ENCODE peak calls at places on chromosomes 12 and 14, in nine cellular contexts. J, R, X, D, U, P, C, O and E are unnamed samples.
A peak's percentile ranks its signal among the peaks of the same experiment; 100 is the strongest.

GRCh38 chr14:88630565-88630964 is 67.7 kb downstream of the ZC3H14 start:
- DNase-seq in J (no peak), R (no peak), X (no peak), D (no peak), U (no peak), P (no peak), C (no peak), O (no peak), E (no peak)

GRCh38 chr14:87013583-87013982 is 979.4 kb downstream of the GALC start:
- DNase-seq in J (no peak), R (no peak), X (no peak), D (no peak), U (no peak), P (no peak), C (no peak), O (no peak), E (no peak)

GRCh38 chr12:46373303-46374182 is 970 bp upstream of the SLC38A2 start:
- DNase-seq in J (peak; percentile 35), R (no peak), X (peak; percentile 88), D (peak; percentile 52), U (peak; percentile 68), P (peak; percentile 29), C (peak; percentile 19), O (peak; percentile 46), E (peak; percentile 32)

GRCh38 chr12:110183386-110183785 is 59.2 kb downstream of the IFT81 start:
- DNase-seq in J (no peak), R (no peak), X (no peak), D (no peak), U (no peak), P (no peak), C (no peak), O (no peak), E (no peak)

GRCh38 chr12:111904438-111904837 is 62.4 kb downstream of the MAPKAPK5 start:
- DNase-seq in J (no peak), R (no peak), X (no peak), D (no peak), U (no peak), P (no peak), C (no peak), O (no peak), E (no peak)

GRCh38 chr14:92512807-92513203 is 776 bp upstream of the RIN3 start:
- DNase-seq in J (no peak), R (no peak), X (no peak), D (no peak), U (no peak), P (no peak), C (no peak), O (no peak), E (no peak)

GRCh38 chr14:37034410-37035285 is 137.8 kb downstream of the SLC25A21 start:
- DNase-seq in J (no peak), R (peak; percentile 46), X (no peak), D (no peak), U (no peak), P (no peak), C (no peak), O (no peak), E (no peak)

GRCh38 chr12:32889073-32889760 is 7.4 kb downstream of the PKP2 start:
- DNase-seq in J (no peak), R (no peak), X (no peak), D (no peak), U (no peak), P (no peak), C (no peak), O (no peak), E (no peak)

GRCh38 chr12:26787125-26787495 is 45.9 kb downstream of the ITPR2 start:
- DNase-seq in J (no peak), R (peak; percentile 52), X (peak; percentile 39), D (no peak), U (no peak), P (no peak), C (no peak), O (no peak), E (no peak)

GRCh38 chr12:94430304-94430703 is 29.4 kb downstream of the CEP83 start:
- DNase-seq in J (no peak), R (no peak), X (no peak), D (no peak), U (no peak), P (no peak), C (no peak), O (no peak), E (no peak)

GRCh38 chr12:3336606-3337311 is 154.2 kb upstream of the PRMT8 start:
- DNase-seq in J (no peak), R (no peak), X (no peak), D (no peak), U (no peak), P (no peak), C (no peak), O (no peak), E (no peak)

GRCh38 chr14:92362781-92363235 is 39.8 kb downstream of the SLC24A4 start:
- DNase-seq in J (no peak), R (peak; percentile 55), X (no peak), D (no peak), U (no peak), P (no peak), C (no peak), O (no peak), E (no peak)

GRCh38 chr14:32224731-32225377 is 21.8 kb upstream of the RNU6-8 start:
- DNase-seq in J (no peak), R (no peak), X (peak; percentile 53), D (peak; percentile 11), U (peak; percentile 54), P (no peak), C (no peak), O (no peak), E (no peak)

GRCh38 chr12:13198921-13199320 is 2.4 kb downstream of the EMP1 start:
- DNase-seq in J (no peak), R (no peak), X (no peak), D (no peak), U (no peak), P (no peak), C (no peak), O (no peak), E (no peak)

GRCh38 chr14:59161571-59162175 is 26.8 kb upstream of the DAAM1 start:
- DNase-seq in J (no peak), R (peak; percentile 26), X (peak; percentile 48), D (peak; percentile 7), U (no peak), P (no peak), C (no peak), O (peak; percentile 17), E (no peak)